ENCODE peak calls at places on chromosomes 5 and 9, in ten cellular contexts. N is stomach, S is H1, Q is SK-N-SH, Z is breast epithelium, J is GM12891, A is endothelial cell of umbilical vein, C is sigmoid colon, Y is HCT116, O is spleen. D is an unnamed sample.

GRCh38 chr5:2010940-2011339 is 128.2 kb upstream of the IRX4 start:
- DNase-seq in N (no peak), S (peak; percentile 23), Q (no peak), Z (no peak), J (no peak), A (no peak), C (no peak), Y (no peak), O (no peak), D (no peak)

GRCh38 chr5:139636975-139637408 is 11.2 kb upstream of the CXXC5 start:
- DNase-seq in N (no peak), S (no peak), Q (no peak), Z (no peak), J (no peak), A (no peak), C (no peak), Y (no peak), O (no peak), D (no peak)

GRCh38 chr9:138077898-138078540 is 200.4 kb downstream of the CACNA1B start:
- DNase-seq in N (peak; percentile 23), S (no peak), Q (peak; percentile 2), Z (no peak), J (no peak), A (no peak), C (peak; percentile 57), Y (no peak), O (peak; percentile 36), D (no peak)

GRCh38 chr9:125990793-125991220 is 243.6 kb downstream of the PBX3 start:
- DNase-seq in N (no peak), S (no peak), Q (peak; percentile 91), Z (no peak), J (no peak), A (no peak), C (peak; percentile 59), Y (no peak), O (no peak), D (no peak)

GRCh38 chr9:134286513-134287245 is 39.6 kb upstream of the RXRA start:
- DNase-seq in N (peak; percentile 48), S (no peak), Q (peak; percentile 56), Z (peak; percentile 75), J (no peak), A (no peak), C (no peak), Y (no peak), O (no peak), D (no peak)

GRCh38 chr9:100999914-101000540 is 28.5 kb upstream of the PLPPR1 start:
- DNase-seq in N (no peak), S (no peak), Q (no peak), Z (no peak), J (no peak), A (no peak), C (no peak), Y (no peak), O (no peak), D (no peak)

GRCh38 chr5:132459983-132460834 is 30.4 kb downstream of the IRF1 start:
- DNase-seq in N (peak; percentile 64), S (no peak), Q (no peak), Z (no peak), J (no peak), A (no peak), C (peak; percentile 60), Y (no peak), O (peak; percentile 87), D (peak; percentile 23)

GRCh38 chr9:35673132-35673997 is at the start of gene CA9:
- DNase-seq in N (peak; percentile 95), S (no peak), Q (no peak), Z (no peak), J (no peak), A (no peak), C (peak; percentile 81), Y (no peak), O (no peak), D (peak; percentile 49)

DNA sequence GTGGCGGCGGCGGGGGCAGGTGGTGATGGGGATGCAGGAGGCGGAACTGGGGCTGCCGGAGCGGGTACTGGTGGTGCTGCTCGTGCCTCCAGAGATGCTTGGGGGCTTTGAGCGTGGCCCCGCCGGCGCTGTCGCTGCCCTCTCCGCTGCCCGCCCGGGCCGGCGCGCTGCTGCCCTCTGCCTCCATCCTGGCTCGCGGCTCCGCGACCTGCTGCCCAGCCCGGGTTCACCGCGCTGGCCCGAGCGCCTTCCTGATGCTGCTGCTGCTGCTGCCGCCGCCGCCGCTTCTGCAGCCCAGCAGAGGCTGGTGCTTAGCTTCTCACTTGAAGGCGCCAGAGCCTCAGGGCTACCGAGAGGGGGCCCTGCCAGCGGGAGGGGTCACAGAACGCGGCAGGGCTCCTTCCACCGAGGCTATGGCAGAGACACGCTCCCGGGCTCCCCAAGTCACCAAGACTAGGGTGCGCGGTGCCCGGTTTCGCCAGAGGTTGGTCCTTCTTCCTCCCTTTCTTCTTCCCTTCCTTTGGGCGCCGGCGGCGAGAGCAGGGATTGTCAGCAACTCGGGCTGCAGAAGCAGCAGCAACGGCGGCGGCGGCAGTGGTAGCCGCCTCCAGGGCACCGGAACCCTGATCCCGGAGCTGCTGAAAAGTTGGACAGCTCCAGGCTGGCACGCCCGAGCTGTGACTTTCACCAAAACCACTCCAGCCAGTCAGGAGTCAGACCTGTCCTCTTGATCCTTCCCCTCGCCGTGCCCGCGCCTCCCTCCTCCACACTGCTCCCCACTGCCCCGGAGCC is at the start of gene PDE4D:
- DNase-seq in N (peak; percentile 63), S (peak; percentile 85), Q (peak; percentile 83), Z (peak; percentile 55), J (peak; percentile 12), A (peak; percentile 49), C (peak; percentile 67), Y (no peak), O (peak; percentile 77), D (peak; percentile 19)
- TF ChIP-seq POLR2AphosphoS5 in N (no peak), S (no peak), Q (no peak), Z (no peak), J (no peak), A (no peak), C (no peak), Y (no peak), O (no peak), D (no peak)

DNA sequence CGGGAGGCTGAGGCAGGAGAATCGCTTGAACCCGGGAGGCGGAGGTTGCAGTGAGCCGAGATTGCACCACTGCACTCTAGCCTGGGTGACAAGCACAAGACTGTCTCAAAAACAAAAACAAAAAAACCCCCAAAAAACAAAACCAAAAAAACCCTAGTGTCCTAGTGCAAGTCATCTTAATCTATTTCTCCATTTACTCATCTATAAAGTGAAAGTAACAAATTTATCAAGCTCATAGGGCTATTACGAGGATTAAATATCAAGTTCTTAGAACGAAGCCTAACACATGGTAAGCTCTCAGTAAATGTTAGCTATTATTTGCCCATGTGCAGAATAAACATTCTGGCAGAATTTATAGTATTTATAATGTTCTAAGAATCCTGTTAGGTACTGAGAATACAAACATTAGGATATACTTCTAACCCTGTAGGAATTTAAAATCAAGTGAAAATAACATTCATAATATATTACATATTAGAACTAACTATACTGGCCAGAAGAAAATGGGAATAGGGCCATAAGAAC is 45.0 kb downstream of the GOLPH3 start:
- DNase-seq in N (no peak), S (no peak), Q (no peak), Z (no peak), J (no peak), A (no peak), C (no peak), Y (no peak), O (no peak), D (no peak)
- TF ChIP-seq POLR2AphosphoS5 in N (no peak), S (no peak), Q (no peak), Z (no peak), J (no peak), A (no peak), C (no peak), Y (no peak), O (no peak), D (no peak)

GRCh38 chr5:141496038-141496437 is 7.2 kb downstream of the PCDHGC5 start:
- DNase-seq in N (no peak), S (no peak), Q (no peak), Z (no peak), J (no peak), A (no peak), C (peak; percentile 37), Y (no peak), O (no peak), D (no peak)

GRCh38 chr5:141492168-141492885 is 3.4 kb downstream of the PCDHGC5 start:
- DNase-seq in N (no peak), S (no peak), Q (no peak), Z (no peak), J (no peak), A (no peak), C (peak; percentile 56), Y (no peak), O (peak; percentile 79), D (no peak)

GRCh38 chr5:141493500-141494422 is 4.9 kb downstream of the PCDHGC5 start:
- DNase-seq in N (no peak), S (no peak), Q (no peak), Z (no peak), J (no peak), A (no peak), C (peak; percentile 55), Y (no peak), O (no peak), D (no peak)

GRCh38 chr5:141495456-141495811 is 6.6 kb downstream of the PCDHGC5 start:
- DNase-seq in N (no peak), S (no peak), Q (no peak), Z (no peak), J (no peak), A (no peak), C (peak; percentile 10), Y (no peak), O (no peak), D (no peak)

DNA sequence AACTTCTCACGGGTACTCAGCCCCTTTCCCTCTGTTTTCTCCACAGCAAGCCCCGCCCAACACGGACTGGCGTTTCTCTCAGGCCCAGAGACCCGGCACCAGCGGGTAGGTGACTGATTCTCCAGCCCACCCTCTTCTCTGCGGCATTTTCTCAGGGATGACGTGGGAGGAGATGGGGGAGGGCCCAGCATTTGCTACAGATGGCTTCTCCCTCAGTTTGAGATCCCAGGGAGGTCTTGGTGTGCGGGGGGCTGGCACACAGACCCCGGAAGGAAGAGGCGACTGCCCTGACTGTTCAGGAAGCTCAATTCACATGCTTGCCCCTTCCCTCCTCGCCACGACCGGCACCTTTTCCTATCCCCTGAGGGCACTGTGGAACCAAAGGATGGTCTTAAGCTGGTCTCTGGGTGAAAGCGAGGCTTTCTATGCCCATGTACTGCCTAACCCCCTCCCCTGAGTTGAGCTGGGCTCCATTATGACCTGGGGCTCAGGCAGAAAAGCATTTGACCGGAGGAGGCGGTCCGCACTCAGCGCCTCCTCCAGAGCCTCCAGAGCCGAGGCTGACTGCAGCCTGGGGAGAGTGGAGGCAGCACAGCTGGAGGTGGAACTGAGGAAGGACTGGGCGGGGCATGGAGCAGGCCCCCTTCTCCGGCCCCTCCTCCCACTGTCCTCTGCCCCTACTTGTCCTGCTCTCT is 6.0 kb downstream of the PCDHGC5 start:
- DNase-seq in N (no peak), S (no peak), Q (no peak), Z (no peak), J (no peak), A (no peak), C (peak; percentile 57), Y (no peak), O (no peak), D (no peak)
- TF ChIP-seq POLR2AphosphoS5 in N (no peak), S (no peak), Q (no peak), Z (no peak), J (no peak), A (no peak), C (no peak), Y (no peak), O (no peak), D (no peak)

DNA sequence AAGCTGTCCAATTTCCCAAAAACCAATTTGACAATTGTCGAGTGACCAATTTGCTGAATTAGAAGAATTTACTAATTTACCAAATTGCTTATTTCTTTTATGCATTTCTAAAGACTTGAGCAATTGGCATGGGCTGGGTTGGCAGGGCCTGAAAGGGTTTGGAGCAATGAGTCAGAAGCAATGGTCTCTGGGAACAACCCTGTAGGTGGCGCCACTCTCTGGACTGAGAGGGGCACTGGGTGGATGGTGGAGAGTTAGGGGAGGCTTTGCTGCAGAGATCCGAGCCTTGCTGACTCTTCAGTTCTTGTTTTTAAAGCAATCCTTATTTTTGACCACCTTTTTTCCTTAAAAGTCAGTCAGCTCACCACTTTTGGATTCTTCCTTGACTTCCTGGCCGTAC is 71.5 kb upstream of the RPS23 start:
- DNase-seq in N (no peak), S (peak; percentile 87), Q (peak; percentile 22), Z (no peak), J (no peak), A (no peak), C (no peak), Y (no peak), O (no peak), D (peak; percentile 12)
- TF ChIP-seq POLR2AphosphoS5 in N (no peak), S (no peak), Q (no peak), Z (no peak), J (no peak), A (no peak), C (no peak), Y (no peak), O (no peak), D (no peak)

D was measured in transverse colon.